ENCODE peak calls at places on chromosomes 13 and 19, in eight cellular contexts. One of them, this sample, is unnamed. For H3K9me2, the result is how much of the 10 kb centered on the place peaks cover.

GRCh38 chr19:27972291-27973040 is 1240.5 kb downstream of the UQCRFS1 start:
- DNase-seq in PC-3: peak
- DNase-seq in SK-N-SH: no peak
- DNase-seq in OCI-LY7: no peak
- DNase-seq in MM.1S: no peak
- DNase-seq in GM23248: peak
- DNase-seq in GM23338: no peak
- DNase-seq in HCT116: no peak
- DNase-seq in this sample: no peak

GRCh38 chr19:8367327-8368001 is 3.5 kb downstream of the ANGPTL4 start:
- DNase-seq in SK-N-SH: peak
- DNase-seq in GM23338: peak
- DNase-seq in PC-3: peak
- DNase-seq in GM23248: peak
- DNase-seq in OCI-LY7: no peak
- DNase-seq in HCT116: no peak
- DNase-seq in MM.1S: no peak
- DNase-seq in this sample: no peak

GRCh38 chr19:44548736-44549135 is 19.3 kb upstream of the CEACAM20 start:
- DNase-seq in GM23248: peak
- DNase-seq in SK-N-SH: no peak
- DNase-seq in OCI-LY7: no peak
- DNase-seq in MM.1S: no peak
- DNase-seq in HCT116: no peak
- DNase-seq in GM23338: no peak
- DNase-seq in PC-3: peak
- DNase-seq in this sample: no peak

GRCh38 chr19:40613669-40614594 is 12.8 kb downstream of the LTBP4 start:
- DNase-seq in PC-3: no peak
- DNase-seq in HCT116: peak
- DNase-seq in OCI-LY7: peak
- DNase-seq in GM23248: peak
- DNase-seq in GM23338: peak
- DNase-seq in MM.1S: peak
- DNase-seq in SK-N-SH: no peak
- DNase-seq in this sample: peak

GRCh38 chr19:10899171-10899653 is 27.9 kb downstream of the CARM1 start:
- DNase-seq in GM23338: no peak
- DNase-seq in OCI-LY7: no peak
- DNase-seq in GM23248: no peak
- DNase-seq in SK-N-SH: peak
- DNase-seq in PC-3: peak
- DNase-seq in HCT116: no peak
- DNase-seq in MM.1S: no peak
- DNase-seq in this sample: no peak

GRCh38 chr13:99886706-99887105 is 84.9 kb downstream of the ZIC5 start:
- DNase-seq in GM23338: no peak
- DNase-seq in OCI-LY7: no peak
- DNase-seq in HCT116: no peak
- DNase-seq in PC-3: peak
- DNase-seq in SK-N-SH: no peak
- DNase-seq in GM23248: peak
- DNase-seq in MM.1S: no peak
- DNase-seq in this sample: no peak

GRCh38 chr19:28493881-28494280 is 719.1 kb downstream of the UQCRFS1 start:
- DNase-seq in PC-3: no peak
- DNase-seq in OCI-LY7: no peak
- DNase-seq in HCT116: no peak
- DNase-seq in GM23338: peak
- DNase-seq in GM23248: no peak
- DNase-seq in MM.1S: no peak
- DNase-seq in SK-N-SH: no peak
- DNase-seq in this sample: no peak

GRCh38 chr19:33809960-33810359 is 13.3 kb downstream of the KCTD15 start:
- DNase-seq in HCT116: no peak
- DNase-seq in GM23338: no peak
- DNase-seq in MM.1S: no peak
- DNase-seq in SK-N-SH: no peak
- DNase-seq in OCI-LY7: no peak
- DNase-seq in GM23248: peak
- DNase-seq in PC-3: no peak
- DNase-seq in this sample: no peak

GRCh38 chr13:93559718-93560117 is 333.1 kb downstream of the GPC6 start:
- DNase-seq in MM.1S: no peak
- DNase-seq in PC-3: peak
- DNase-seq in HCT116: no peak
- DNase-seq in SK-N-SH: no peak
- DNase-seq in OCI-LY7: no peak
- DNase-seq in GM23248: peak
- DNase-seq in GM23338: no peak
- DNase-seq in this sample: no peak

GRCh38 chr19:34575206-34575605 is 93.6 kb downstream of the WTIP start:
- DNase-seq in PC-3: no peak
- DNase-seq in HCT116: no peak
- DNase-seq in GM23338: no peak
- DNase-seq in OCI-LY7: no peak
- DNase-seq in SK-N-SH: no peak
- DNase-seq in GM23248: no peak
- DNase-seq in MM.1S: no peak
- DNase-seq in this sample: no peak

GRCh38 chr13:102012299-102013293 is 389.3 kb downstream of the FGF14 start:
- DNase-seq in GM23338: no peak
- DNase-seq in OCI-LY7: no peak
- DNase-seq in HCT116: no peak
- DNase-seq in GM23248: no peak
- DNase-seq in MM.1S: no peak
- DNase-seq in PC-3: no peak
- DNase-seq in SK-N-SH: no peak
- DNase-seq in this sample: no peak

GRCh38 chr19:57587529-57587928 is 3.6 kb downstream of the ZIK1 start:
- DNase-seq in MM.1S: no peak
- DNase-seq in HCT116: no peak
- DNase-seq in PC-3: peak
- DNase-seq in GM23338: no peak
- DNase-seq in SK-N-SH: no peak
- DNase-seq in GM23248: peak
- DNase-seq in OCI-LY7: no peak
- DNase-seq in this sample: no peak

GRCh38 chr13:51451467-51452390 is 1.1 kb downstream of the INTS6 start:
- DNase-seq in PC-3: peak
- DNase-seq in GM23338: peak
- DNase-seq in OCI-LY7: peak
- DNase-seq in SK-N-SH: peak
- DNase-seq in GM23248: peak
- DNase-seq in HCT116: peak
- DNase-seq in MM.1S: peak
- DNase-seq in this sample: peak

GRCh38 chr13:111178417-111178816 is 63.3 kb downstream of the ARHGEF7 start:
- DNase-seq in HCT116: no peak
- DNase-seq in GM23338: no peak
- DNase-seq in SK-N-SH: no peak
- DNase-seq in PC-3: no peak
- DNase-seq in OCI-LY7: no peak
- DNase-seq in GM23248: no peak
- DNase-seq in MM.1S: no peak
- DNase-seq in this sample: no peak

GRCh38 chr13:109897988-109898623 is 111.7 kb upstream of the IRS2 start:
- DNase-seq in PC-3: no peak
- DNase-seq in GM23338: no peak
- DNase-seq in MM.1S: no peak
- DNase-seq in GM23248: peak
- DNase-seq in SK-N-SH: no peak
- DNase-seq in OCI-LY7: no peak
- DNase-seq in HCT116: no peak
- DNase-seq in this sample: no peak
- H3K9me2 ChIP-seq in PC-3: under half
- H3K9me2 ChIP-seq in GM23338: under half
- H3K9me2 ChIP-seq in MM.1S: under half
- H3K9me2 ChIP-seq in GM23248: under half
- H3K9me2 ChIP-seq in SK-N-SH: under half
- H3K9me2 ChIP-seq in OCI-LY7: under half
- H3K9me2 ChIP-seq in HCT116: under half
- H3K9me2 ChIP-seq in this sample: under half

DNA sequence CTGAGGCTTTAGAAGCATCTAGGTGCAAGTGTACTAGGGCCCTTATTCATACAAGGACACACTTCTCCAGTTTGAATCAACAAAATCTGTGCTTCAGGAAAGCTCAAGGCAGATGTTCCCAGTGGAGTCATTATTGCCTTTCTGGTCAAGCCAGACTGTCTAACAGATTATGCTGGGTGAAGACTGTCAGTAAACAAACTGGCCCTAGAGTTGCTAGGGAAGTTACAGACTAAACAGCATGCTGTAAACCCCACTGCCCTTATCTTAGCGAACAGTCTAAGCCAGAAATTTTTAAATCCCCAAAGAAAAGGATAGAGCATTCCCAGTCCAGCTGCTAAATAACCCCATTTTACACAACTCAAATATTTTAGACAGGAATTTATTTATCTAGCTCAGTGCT is 1701.3 kb upstream of the PRR20A start:
- DNase-seq in GM23338: peak
- DNase-seq in SK-N-SH: no peak
- DNase-seq in HCT116: no peak
- DNase-seq in MM.1S: no peak
- DNase-seq in PC-3: no peak
- DNase-seq in GM23248: no peak
- DNase-seq in OCI-LY7: no peak
- DNase-seq in this sample: no peak
- H3K9me2 ChIP-seq in GM23338: under half
- H3K9me2 ChIP-seq in SK-N-SH: under half
- H3K9me2 ChIP-seq in HCT116: under half
- H3K9me2 ChIP-seq in MM.1S: under half
- H3K9me2 ChIP-seq in PC-3: under half
- H3K9me2 ChIP-seq in GM23248: under half
- H3K9me2 ChIP-seq in OCI-LY7: under half
- H3K9me2 ChIP-seq in this sample: under half

GRCh38 chr13:42733046-42733445 is 48.3 kb upstream of the FAM216B start:
- DNase-seq in MM.1S: no peak
- DNase-seq in SK-N-SH: no peak
- DNase-seq in GM23338: no peak
- DNase-seq in OCI-LY7: no peak
- DNase-seq in PC-3: no peak
- DNase-seq in HCT116: no peak
- DNase-seq in GM23248: no peak
- DNase-seq in this sample: no peak
- H3K9me2 ChIP-seq in MM.1S: under half
- H3K9me2 ChIP-seq in SK-N-SH: under half
- H3K9me2 ChIP-seq in GM23338: under half
- H3K9me2 ChIP-seq in OCI-LY7: under half
- H3K9me2 ChIP-seq in PC-3: under half
- H3K9me2 ChIP-seq in HCT116: under half
- H3K9me2 ChIP-seq in GM23248: under half
- H3K9me2 ChIP-seq in this sample: under half

DNA sequence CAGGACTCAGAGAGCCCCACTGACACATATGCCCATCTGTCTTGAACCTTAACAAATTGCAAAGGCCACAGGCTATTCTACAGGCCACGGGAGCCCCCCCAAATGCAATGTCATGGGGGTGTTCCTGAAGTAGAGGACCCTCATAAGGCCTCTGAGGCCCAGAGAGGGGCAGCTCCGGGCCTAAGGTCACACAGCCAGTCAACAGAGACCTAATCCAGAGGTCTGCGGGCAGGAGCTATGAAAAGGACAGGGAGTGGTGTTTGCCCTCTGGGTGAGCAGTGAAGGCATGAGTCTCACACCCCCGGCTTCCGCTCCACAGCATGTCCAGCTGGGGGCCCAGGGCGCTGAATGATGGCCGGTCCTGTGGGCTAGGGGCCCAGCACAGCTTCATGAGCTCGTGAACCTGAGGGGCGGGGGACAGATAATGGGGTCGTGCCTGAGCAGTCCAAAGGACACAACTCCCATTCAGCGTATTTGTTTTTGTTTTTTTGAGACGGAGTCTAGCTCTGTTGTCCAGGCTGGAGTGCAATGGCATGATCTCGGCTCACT is 5.3 kb upstream of the INSL3 start:
- DNase-seq in MM.1S: no peak
- DNase-seq in HCT116: no peak
- DNase-seq in SK-N-SH: no peak
- DNase-seq in OCI-LY7: no peak
- DNase-seq in GM23248: no peak
- DNase-seq in GM23338: no peak
- DNase-seq in PC-3: no peak
- DNase-seq in this sample: no peak
- H3K9me2 ChIP-seq in MM.1S: under half
- H3K9me2 ChIP-seq in HCT116: under half
- H3K9me2 ChIP-seq in SK-N-SH: under half
- H3K9me2 ChIP-seq in OCI-LY7: under half
- H3K9me2 ChIP-seq in GM23248: under half
- H3K9me2 ChIP-seq in GM23338: under half
- H3K9me2 ChIP-seq in PC-3: under half
- H3K9me2 ChIP-seq in this sample: under half

GRCh38 chr13:40764587-40765403 is 6.2 kb downstream of the MRPS31 start:
- DNase-seq in GM23248: peak
- DNase-seq in HCT116: no peak
- DNase-seq in MM.1S: no peak
- DNase-seq in PC-3: no peak
- DNase-seq in GM23338: no peak
- DNase-seq in SK-N-SH: no peak
- DNase-seq in OCI-LY7: no peak
- DNase-seq in this sample: peak
- H3K9me2 ChIP-seq in GM23248: under half
- H3K9me2 ChIP-seq in HCT116: under half
- H3K9me2 ChIP-seq in MM.1S: under half
- H3K9me2 ChIP-seq in PC-3: under half
- H3K9me2 ChIP-seq in GM23338: under half
- H3K9me2 ChIP-seq in SK-N-SH: under half
- H3K9me2 ChIP-seq in OCI-LY7: under half
- H3K9me2 ChIP-seq in this sample: under half

DNA sequence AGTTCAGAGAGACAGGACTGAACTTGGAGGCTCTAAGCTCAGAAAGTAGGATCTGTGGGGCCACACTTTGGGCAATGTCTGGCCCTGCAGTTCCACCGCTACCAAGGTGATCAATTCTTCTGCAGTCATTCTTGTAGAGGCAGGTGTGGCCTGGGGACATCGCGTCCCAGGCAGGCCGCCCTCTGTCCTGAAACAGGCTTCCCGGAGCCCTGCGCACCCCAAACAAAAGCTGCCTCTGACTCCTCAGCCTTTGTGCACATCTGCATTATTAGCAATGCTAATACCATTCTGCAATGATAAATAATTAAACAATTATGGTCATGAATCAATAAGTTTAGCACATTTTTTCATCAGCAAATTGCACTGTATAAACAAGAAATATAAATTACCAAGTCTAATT is 160.2 kb downstream of the URI1 start:
- DNase-seq in PC-3: no peak
- DNase-seq in SK-N-SH: no peak
- DNase-seq in HCT116: no peak
- DNase-seq in GM23248: no peak
- DNase-seq in MM.1S: no peak
- DNase-seq in GM23338: no peak
- DNase-seq in OCI-LY7: no peak
- DNase-seq in this sample: no peak
- H3K9me2 ChIP-seq in PC-3: under half
- H3K9me2 ChIP-seq in SK-N-SH: under half
- H3K9me2 ChIP-seq in HCT116: under half
- H3K9me2 ChIP-seq in GM23248: under half
- H3K9me2 ChIP-seq in MM.1S: under half
- H3K9me2 ChIP-seq in GM23338: under half
- H3K9me2 ChIP-seq in OCI-LY7: under half
- H3K9me2 ChIP-seq in this sample: under half

GRCh38 chr19:43331435-43332010 is 22.0 kb upstream of the CD177 start:
- DNase-seq in HCT116: no peak
- DNase-seq in PC-3: no peak
- DNase-seq in OCI-LY7: no peak
- DNase-seq in MM.1S: no peak
- DNase-seq in GM23338: no peak
- DNase-seq in GM23248: no peak
- DNase-seq in SK-N-SH: no peak
- DNase-seq in this sample: no peak
- H3K9me2 ChIP-seq in HCT116: under half
- H3K9me2 ChIP-seq in PC-3: under half
- H3K9me2 ChIP-seq in OCI-LY7: under half
- H3K9me2 ChIP-seq in MM.1S: under half
- H3K9me2 ChIP-seq in GM23338: under half
- H3K9me2 ChIP-seq in GM23248: under half
- H3K9me2 ChIP-seq in SK-N-SH: under half
- H3K9me2 ChIP-seq in this sample: under half